ENCODE peak calls at places on chromosomes 16 and 17, in nine cellular contexts. One of them, this sample, is unnamed.

GRCh38 chr17:56735842-56736241 is 97.9 kb downstream of the C17orf67 start:
- DNase-seq in activated naive CD4-positive, alpha-beta T cell treated with Interleukin-2 at 50 U/mL for 16 hours: no peak
- DNase-seq in lower leg skin: no peak
- DNase-seq in cardiac fibroblast: no peak
- DNase-seq in H9: no peak
- DNase-seq in EH: no peak
- DNase-seq in GM06990: no peak
- DNase-seq in C1 segment of cervical spinal cord: no peak
- DNase-seq in thyroid gland: no peak
- DNase-seq in this sample: no peak

GRCh38 chr16:1724491-1724890 is 18.5 kb downstream of the MAPK8IP3 start:
- DNase-seq in activated naive CD4-positive, alpha-beta T cell treated with Interleukin-2 at 50 U/mL for 16 hours: no peak
- DNase-seq in lower leg skin: no peak
- DNase-seq in cardiac fibroblast: no peak
- DNase-seq in GM06990: no peak
- DNase-seq in H9: no peak
- DNase-seq in C1 segment of cervical spinal cord: no peak
- DNase-seq in thyroid gland: no peak
- DNase-seq in EH: no peak
- DNase-seq in this sample: peak

GRCh38 chr16:5056347-5056746 is 9.4 kb downstream of the C16orf89 start:
- DNase-seq in C1 segment of cervical spinal cord: no peak
- DNase-seq in cardiac fibroblast: no peak
- DNase-seq in lower leg skin: no peak
- DNase-seq in GM06990: no peak
- DNase-seq in EH: peak
- DNase-seq in H9: peak
- DNase-seq in activated naive CD4-positive, alpha-beta T cell treated with Interleukin-2 at 50 U/mL for 16 hours: peak
- DNase-seq in thyroid gland: no peak
- DNase-seq in this sample: no peak

GRCh38 chr17:75996665-75997590 is 3.7 kb upstream of the CDK3 start:
- DNase-seq in H9: no peak
- DNase-seq in EH: peak
- DNase-seq in C1 segment of cervical spinal cord: no peak
- DNase-seq in GM06990: peak
- DNase-seq in activated naive CD4-positive, alpha-beta T cell treated with Interleukin-2 at 50 U/mL for 16 hours: peak
- DNase-seq in thyroid gland: no peak
- DNase-seq in lower leg skin: peak
- DNase-seq in cardiac fibroblast: peak
- DNase-seq in this sample: no peak

GRCh38 chr16:16817203-16817602 is 438.3 kb downstream of the NPIPA7 start:
- DNase-seq in C1 segment of cervical spinal cord: no peak
- DNase-seq in EH: no peak
- DNase-seq in GM06990: no peak
- DNase-seq in cardiac fibroblast: no peak
- DNase-seq in activated naive CD4-positive, alpha-beta T cell treated with Interleukin-2 at 50 U/mL for 16 hours: no peak
- DNase-seq in lower leg skin: peak
- DNase-seq in thyroid gland: no peak
- DNase-seq in H9: no peak
- DNase-seq in this sample: no peak

GRCh38 chr16:1054660-1055556 is 17.6 kb upstream of the SSTR5 start:
- DNase-seq in C1 segment of cervical spinal cord: peak
- DNase-seq in activated naive CD4-positive, alpha-beta T cell treated with Interleukin-2 at 50 U/mL for 16 hours: peak
- DNase-seq in lower leg skin: no peak
- DNase-seq in EH: peak
- DNase-seq in thyroid gland: peak
- DNase-seq in H9: peak
- DNase-seq in cardiac fibroblast: peak
- DNase-seq in GM06990: no peak
- DNase-seq in this sample: peak

GRCh38 chr16:53131050-53131362 is 76.2 kb downstream of the CHD9 start:
- DNase-seq in GM06990: no peak
- DNase-seq in lower leg skin: no peak
- DNase-seq in EH: no peak
- DNase-seq in C1 segment of cervical spinal cord: no peak
- DNase-seq in activated naive CD4-positive, alpha-beta T cell treated with Interleukin-2 at 50 U/mL for 16 hours: no peak
- DNase-seq in thyroid gland: no peak
- DNase-seq in cardiac fibroblast: no peak
- DNase-seq in H9: no peak
- DNase-seq in this sample: peak

GRCh38 chr17:48671697-48672171 is 45.6 kb upstream of the HOXB9 start:
- DNase-seq in thyroid gland: peak
- DNase-seq in activated naive CD4-positive, alpha-beta T cell treated with Interleukin-2 at 50 U/mL for 16 hours: peak
- DNase-seq in C1 segment of cervical spinal cord: peak
- DNase-seq in GM06990: peak
- DNase-seq in lower leg skin: peak
- DNase-seq in H9: peak
- DNase-seq in EH: peak
- DNase-seq in cardiac fibroblast: peak
- DNase-seq in this sample: peak

GRCh38 chr17:1108810-1109605 is 70.8 kb downstream of the ABR start:
- DNase-seq in C1 segment of cervical spinal cord: no peak
- DNase-seq in activated naive CD4-positive, alpha-beta T cell treated with Interleukin-2 at 50 U/mL for 16 hours: peak
- DNase-seq in lower leg skin: no peak
- DNase-seq in GM06990: peak
- DNase-seq in H9: no peak
- DNase-seq in cardiac fibroblast: peak
- DNase-seq in thyroid gland: peak
- DNase-seq in EH: peak
- DNase-seq in this sample: peak

GRCh38 chr17:72457712-72458111 is 336.9 kb downstream of the SOX9 start:
- DNase-seq in activated naive CD4-positive, alpha-beta T cell treated with Interleukin-2 at 50 U/mL for 16 hours: no peak
- DNase-seq in H9: no peak
- DNase-seq in cardiac fibroblast: no peak
- DNase-seq in C1 segment of cervical spinal cord: no peak
- DNase-seq in EH: peak
- DNase-seq in lower leg skin: no peak
- DNase-seq in GM06990: no peak
- DNase-seq in thyroid gland: no peak
- DNase-seq in this sample: no peak

GRCh38 chr16:70468776-70469525 is 14.6 kb downstream of the FCSK start:
- DNase-seq in activated naive CD4-positive, alpha-beta T cell treated with Interleukin-2 at 50 U/mL for 16 hours: no peak
- DNase-seq in thyroid gland: no peak
- DNase-seq in C1 segment of cervical spinal cord: no peak
- DNase-seq in EH: no peak
- DNase-seq in cardiac fibroblast: no peak
- DNase-seq in GM06990: no peak
- DNase-seq in H9: no peak
- DNase-seq in lower leg skin: no peak
- DNase-seq in this sample: no peak

GRCh38 chr16:1030381-1030901 is 42.1 kb upstream of the SSTR5 start:
- DNase-seq in cardiac fibroblast: no peak
- DNase-seq in lower leg skin: no peak
- DNase-seq in H9: no peak
- DNase-seq in C1 segment of cervical spinal cord: no peak
- DNase-seq in EH: no peak
- DNase-seq in activated naive CD4-positive, alpha-beta T cell treated with Interleukin-2 at 50 U/mL for 16 hours: no peak
- DNase-seq in thyroid gland: no peak
- DNase-seq in GM06990: no peak
- DNase-seq in this sample: no peak